ENCODE peak calls at places on chromosomes 11 and 22, in five cellular contexts. I, D, E, P and T are unnamed samples.
A peak's percentile ranks its signal among the peaks of the same experiment; 100 is the strongest.

GRCh38 chr11:61686469-61686868 is 6.3 kb downstream of the DAGLA start:
- DNase-seq in E (no peak), P (no peak), D (no peak), I (no peak), T (no peak)

GRCh38 chr22:27317961-27318360 is 483.6 kb downstream of the MN1 start:
- DNase-seq in I (no peak), E (no peak), D (no peak), P (no peak), T (no peak)

GRCh38 chr11:128662960-128663359 is 30.9 kb upstream of the FLI1 start:
- DNase-seq in E (no peak), D (no peak), I (no peak), P (no peak), T (no peak)

GRCh38 chr11:67490727-67491065 is 7.9 kb downstream of the AIP start:
- DNase-seq in I (peak; percentile 75), D (no peak), P (no peak), E (no peak), T (no peak)

GRCh38 chr11:15793032-15793996 is 563.0 kb downstream of the SOX6 start:
- DNase-seq in I (no peak), D (no peak), E (no peak), P (no peak), T (no peak)

GRCh38 chr11:2581151-2581930 is 118.5 kb downstream of the KCNQ1OT1 start:
- DNase-seq in D (no peak), E (no peak), P (peak; percentile 13), I (peak; percentile 67), T (peak; percentile 13)

GRCh38 chr11:44593194-44593593 is 27.7 kb downstream of the CD82 start:
- DNase-seq in I (no peak), P (no peak), D (no peak), E (no peak), T (no peak)

GRCh38 chr11:7077101-7077500 is 11.7 kb upstream of the RBMXL2 start:
- DNase-seq in E (no peak), I (no peak), D (no peak), P (no peak), T (no peak)

GRCh38 chr22:39470462-39471335 is 13.9 kb downstream of the MGAT3 start:
- DNase-seq in D (peak; percentile 37), E (no peak), I (no peak), P (no peak), T (no peak)

GRCh38 chr11:122628691-122629555 is 26.6 kb upstream of the UBASH3B start:
- DNase-seq in E (peak; percentile 64), D (peak; percentile 65), I (peak; percentile 86), P (peak; percentile 52), T (peak; percentile 67)

GRCh38 chr11:122632178-122632824 is 23.2 kb upstream of the UBASH3B start:
- DNase-seq in D (no peak), I (no peak), E (no peak), P (no peak), T (no peak)

GRCh38 chr11:122634507-122634906 is 21.0 kb upstream of the UBASH3B start:
- DNase-seq in I (peak; percentile 77), E (no peak), D (no peak), P (no peak), T (no peak)

GRCh38 chr11:122637538-122637937 is 18.0 kb upstream of the UBASH3B start:
- DNase-seq in P (no peak), E (no peak), D (no peak), I (no peak), T (no peak)

GRCh38 chr11:122633219-122633829 is 22.2 kb upstream of the UBASH3B start:
- DNase-seq in D (peak; percentile 62), P (no peak), E (no peak), I (no peak), T (no peak)
- TF ChIP-seq CTCF in D (peak; percentile 76), P (peak; percentile 30), E (peak; percentile 46), I (peak; percentile 57), T (peak; percentile 62)

DNA sequence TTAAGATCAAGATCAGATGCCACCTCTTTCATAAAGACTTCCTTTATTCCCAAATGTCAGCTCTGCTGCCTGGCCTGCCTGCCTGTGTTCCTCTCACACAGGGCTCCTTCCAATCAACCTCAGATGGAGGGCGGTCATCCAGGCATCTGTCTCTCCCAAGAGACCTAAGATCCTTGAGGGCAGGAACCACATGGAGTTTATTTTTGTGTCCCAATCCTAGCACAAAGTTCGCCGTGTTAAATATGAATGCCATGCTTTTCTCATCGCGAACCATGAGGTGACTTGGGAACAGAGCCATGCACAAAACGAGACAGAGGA is 72.7 kb upstream of the ARFGAP3 start:
- DNase-seq in P (no peak), D (no peak), E (no peak), I (peak; percentile 35), T (no peak)
- H3K4me3 ChIP-seq in P (no peak overlapping the region), D (peak overlapping the region; percentile 8), E (no peak overlapping the region), I (no peak overlapping the region), T (no peak overlapping the region)

DNA sequence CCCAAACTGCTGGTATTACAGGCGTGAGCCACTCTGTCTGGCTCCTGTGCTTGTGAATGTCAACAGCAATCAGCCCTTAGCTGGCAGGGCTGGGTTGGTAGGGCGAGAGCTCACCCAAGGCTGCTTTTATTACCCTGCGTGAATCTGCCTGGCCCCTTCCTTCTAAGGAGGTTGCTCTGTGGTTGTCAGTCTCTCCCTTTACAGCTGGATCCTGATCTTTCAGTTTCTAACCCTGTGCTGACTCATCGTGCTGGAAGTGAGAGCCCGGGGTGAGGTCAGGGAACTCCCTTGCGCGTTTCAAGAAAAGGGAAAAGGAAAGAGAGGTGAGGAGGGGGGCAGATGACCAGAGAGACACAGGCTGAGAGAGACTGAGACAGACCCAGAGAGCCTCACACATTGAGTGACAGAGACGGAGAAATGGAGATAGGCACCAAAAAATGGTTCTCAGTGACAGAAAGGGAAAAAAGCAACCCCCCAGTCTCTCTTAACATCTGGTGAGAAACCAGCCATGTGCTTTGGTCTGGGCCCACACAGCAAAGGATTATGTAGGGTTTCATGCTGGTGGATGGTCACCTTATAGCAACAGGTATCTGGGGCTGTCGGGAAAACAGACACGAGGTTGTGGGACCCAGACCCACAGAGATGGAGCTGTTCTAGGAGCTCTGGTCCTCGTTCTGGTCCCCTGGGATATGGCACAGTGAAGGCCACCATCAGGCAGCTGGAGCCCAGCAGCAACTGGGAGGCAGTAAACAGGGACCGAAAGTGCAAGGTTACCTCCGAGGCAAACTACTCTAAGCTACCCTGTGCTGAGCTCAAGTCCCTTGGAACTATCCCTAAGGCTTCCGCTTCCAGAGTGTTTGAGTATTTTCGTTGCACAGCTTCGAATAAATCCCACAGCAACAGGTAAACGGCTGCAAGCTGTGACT is 2.5 kb downstream of the TCN2 start:
- DNase-seq in I (no peak), D (no peak), P (peak; percentile 58), E (no peak), T (peak; percentile 80)
- TF ChIP-seq POLR2A in I (no peak), D (no peak), P (no peak), E (no peak), T (peak; percentile 58)

GRCh38 chr22:20430641-20431519 is 6.7 kb downstream of the SCARF2 start:
- DNase-seq in I (peak; percentile 89), P (no peak), D (no peak), E (peak; percentile 33), T (no peak)
- TF ChIP-seq CTCF in I (no peak), P (peak; percentile 25), D (no peak), E (peak; percentile 57), T (no peak)

DNA sequence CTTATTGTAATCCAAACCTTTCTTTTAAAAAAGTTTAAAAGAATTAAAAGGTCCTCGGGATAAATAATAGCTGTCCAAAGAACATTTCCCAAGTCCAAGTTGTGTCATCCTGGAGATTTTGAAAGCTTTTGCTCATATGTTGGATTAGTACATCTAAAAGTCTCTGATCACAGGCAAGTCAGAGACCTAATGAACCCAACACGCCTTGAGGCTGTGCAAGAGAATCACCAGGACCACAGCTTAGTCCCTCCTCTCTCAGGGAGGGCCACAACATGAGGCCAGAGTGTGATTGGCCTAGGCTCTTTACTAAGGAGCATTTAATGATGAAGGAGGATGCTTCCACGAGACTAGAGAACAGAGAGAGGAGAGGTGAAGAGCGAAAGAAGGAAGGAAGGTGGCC is 98.7 kb upstream of the OR5AK2 start:
- DNase-seq in I (no peak), E (no peak), P (no peak), D (no peak), T (no peak)
- H3K4me3 ChIP-seq in I (no peak overlapping the region), E (no peak overlapping the region), P (no peak overlapping the region), D (no peak overlapping the region), T (no peak overlapping the region)